ENCODE peak calls at places on chromosomes 6 and 20, in five cellular contexts. X, P, S, H and V are unnamed samples. For H3K4me1, the result is how much of the 10 kb centered on the place peaks cover.

GRCh38 chr20:63737940-63738686 is 1.5 kb upstream of the SLC2A4RG start:
- DNase-seq in X (no peak), P (no peak), S (no peak), H (no peak), V (no peak)

GRCh38 chr6:158789115-158789917 is 29.9 kb downstream of the EZR start:
- DNase-seq in X (no peak), P (peak), S (no peak), H (no peak), V (no peak)

GRCh38 chr6:53929340-53930120 is 134.7 kb downstream of the LRRC1 start:
- DNase-seq in X (no peak), P (no peak), S (peak), H (peak), V (no peak)

GRCh38 chr20:32583581-32584045 is 1.5 kb downstream of the NOL4L start:
- DNase-seq in X (no peak), P (no peak), S (no peak), H (no peak), V (no peak)

GRCh38 chr6:116557863-116558262 is 4.3 kb downstream of the CALHM4 start:
- DNase-seq in X (no peak), P (no peak), S (no peak), H (peak), V (peak)

GRCh38 chr6:51459958-51460357 is 627.5 kb downstream of the PKHD1 start:
- DNase-seq in X (peak), P (no peak), S (no peak), H (no peak), V (no peak)

GRCh38 chr6:54541521-54541920 is 233.3 kb downstream of the TINAG start:
- DNase-seq in X (no peak), P (no peak), S (no peak), H (no peak), V (no peak)

GRCh38 chr20:44495257-44495656 is 19.6 kb downstream of the TTPAL start:
- DNase-seq in X (no peak), P (no peak), S (no peak), H (no peak), V (no peak)

GRCh38 chr6:139973602-139974373 is 599.3 kb upstream of the CITED2 start:
- DNase-seq in X (no peak), P (no peak), S (no peak), H (no peak), V (peak)

GRCh38 chr6:152273002-152273401 is 364.2 kb downstream of the SYNE1 start:
- DNase-seq in X (no peak), P (no peak), S (peak), H (no peak), V (no peak)

GRCh38 chr6:140566706-140567330 is 1192.4 kb upstream of the CITED2 start:
- DNase-seq in X (no peak), P (no peak), S (no peak), H (no peak), V (peak)

GRCh38 chr6:8219352-8219943 is 117.1 kb upstream of the EEF1E1 start:
- DNase-seq in X (no peak), P (peak), S (no peak), H (peak), V (peak)

GRCh38 chr6:41370488-41371111 is 35.2 kb downstream of the NCR2 start:
- DNase-seq in X (no peak), P (no peak), S (no peak), H (no peak), V (no peak)

GRCh38 chr20:12825180-12825579 is 183.6 kb upstream of the SPTLC3 start:
- DNase-seq in X (no peak), P (no peak), S (no peak), H (no peak), V (no peak)

GRCh38 chr6:33452496-33452895 is 1.9 kb upstream of the ZBTB9 start:
- DNase-seq in X (no peak), P (no peak), S (no peak), H (no peak), V (no peak)

GRCh38 chr20:6769953-6770831 is 2.7 kb downstream of the BMP2 start:
- DNase-seq in X (no peak), P (peak), S (peak), H (no peak), V (peak)

GRCh38 chr6:3746119-3746691 is 5.3 kb downstream of the PXDC1 start:
- DNase-seq in X (peak), P (peak), S (no peak), H (no peak), V (no peak)

GRCh38 chr6:152378154-152378553 is 259.0 kb downstream of the SYNE1 start:
- DNase-seq in X (no peak), P (no peak), S (no peak), H (no peak), V (no peak)

GRCh38 chr20:36466089-36466488 is 75.2 kb upstream of the MYL9 start:
- DNase-seq in X (no peak), P (no peak), S (no peak), H (no peak), V (peak)

GRCh38 chr20:36467076-36467999 is 74.0 kb upstream of the MYL9 start:
- DNase-seq in X (no peak), P (peak), S (peak), H (no peak), V (peak)

GRCh38 chr20:36463212-36464061 is 77.9 kb upstream of the MYL9 start:
- DNase-seq in X (no peak), P (no peak), S (no peak), H (no peak), V (peak)

GRCh38 chr20:36462440-36463211 is 78.7 kb upstream of the MYL9 start:
- DNase-seq in X (no peak), P (peak), S (peak), H (no peak), V (peak)

DNA sequence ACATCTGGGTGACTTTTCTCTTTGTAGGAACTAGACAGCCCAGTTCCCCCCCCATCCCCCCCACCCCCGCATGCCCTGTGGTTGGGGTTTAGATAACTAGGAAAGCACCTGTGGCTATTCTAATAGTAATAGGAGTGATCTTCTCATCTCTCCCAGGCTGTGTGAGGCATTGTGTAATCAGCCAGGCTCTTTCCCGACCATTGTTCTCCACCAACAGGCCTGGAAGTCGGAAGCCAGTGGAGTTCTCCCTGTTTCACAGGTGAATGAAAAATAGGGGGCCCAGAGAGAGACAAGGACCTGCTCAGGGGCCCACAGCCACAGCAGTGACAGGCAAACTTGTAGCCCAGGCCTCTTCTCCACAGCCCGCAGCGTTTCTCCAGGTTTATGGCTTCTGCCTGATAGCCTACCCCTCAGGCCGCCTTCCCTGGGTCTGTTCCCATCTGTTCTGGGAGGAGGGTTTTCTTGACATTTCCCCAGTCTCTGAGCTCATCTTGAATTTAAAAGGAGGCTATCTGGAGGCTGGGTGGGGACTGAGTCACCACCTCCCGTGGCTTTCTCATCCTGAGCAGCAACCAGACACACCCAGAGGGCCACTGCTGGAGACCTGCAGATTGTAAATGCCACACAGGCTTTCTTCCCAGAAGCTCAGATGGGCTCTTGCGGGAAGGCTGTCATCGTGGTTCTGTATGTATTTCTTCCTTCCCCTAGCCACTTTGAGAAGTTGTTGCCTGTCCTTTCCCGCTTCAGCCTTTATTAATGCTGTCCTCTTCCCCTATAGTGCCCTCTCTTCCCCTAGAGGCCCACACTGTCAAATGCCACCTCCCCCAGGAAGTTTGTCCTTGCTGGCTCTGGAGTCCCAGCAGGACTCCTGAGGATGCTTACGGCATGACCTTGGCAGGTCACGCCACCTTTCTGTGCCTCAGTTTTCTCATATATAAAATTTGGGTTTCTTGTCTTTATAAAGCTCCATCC is 75.9 kb upstream of the MYL9 start:
- DNase-seq in X (no peak), P (peak), S (peak), H (peak), V (peak)
- TF ChIP-seq POLR2AphosphoS5 in X (no peak), P (no peak), S (no peak), H (peak), V (no peak)

DNA sequence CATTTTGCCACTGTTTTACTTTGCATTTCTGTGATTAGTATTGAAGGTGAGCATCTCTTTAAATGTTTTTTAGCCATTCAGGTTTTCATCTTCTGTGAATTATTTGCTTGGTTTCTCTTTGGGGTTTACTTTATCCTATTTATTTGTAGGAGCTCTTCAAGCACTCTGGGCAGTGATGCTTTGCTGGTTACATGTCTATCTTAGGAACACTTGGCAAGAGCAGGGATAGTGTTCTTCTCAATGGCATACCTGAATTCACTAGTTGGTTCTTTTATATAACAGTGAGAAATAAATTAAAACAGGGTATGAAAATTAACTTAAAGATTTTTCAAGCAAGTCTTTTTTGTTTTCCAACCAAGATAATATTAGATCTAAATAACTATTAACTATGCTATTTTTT is 119.7 kb upstream of the BACH2 start:
- DNase-seq in X (no peak), P (no peak), S (no peak), H (no peak), V (no peak)
- H3K4me1 ChIP-seq in X (under half), P (under half), S (under half), H (under half), V (under half)

GRCh38 chr6:15319677-15320076 is 73.8 kb downstream of the JARID2 start:
- DNase-seq in X (no peak), P (no peak), S (no peak), H (no peak), V (no peak)

GRCh38 chr6:15320683-15321082 is 74.8 kb downstream of the JARID2 start:
- DNase-seq in X (no peak), P (no peak), S (no peak), H (no peak), V (no peak)

GRCh38 chr6:15316754-15317153 is 70.9 kb downstream of the JARID2 start:
- DNase-seq in X (no peak), P (no peak), S (no peak), H (no peak), V (no peak)

GRCh38 chr6:15317251-15317650 is 71.4 kb downstream of the JARID2 start:
- DNase-seq in X (no peak), P (no peak), S (no peak), H (no peak), V (no peak)

DNA sequence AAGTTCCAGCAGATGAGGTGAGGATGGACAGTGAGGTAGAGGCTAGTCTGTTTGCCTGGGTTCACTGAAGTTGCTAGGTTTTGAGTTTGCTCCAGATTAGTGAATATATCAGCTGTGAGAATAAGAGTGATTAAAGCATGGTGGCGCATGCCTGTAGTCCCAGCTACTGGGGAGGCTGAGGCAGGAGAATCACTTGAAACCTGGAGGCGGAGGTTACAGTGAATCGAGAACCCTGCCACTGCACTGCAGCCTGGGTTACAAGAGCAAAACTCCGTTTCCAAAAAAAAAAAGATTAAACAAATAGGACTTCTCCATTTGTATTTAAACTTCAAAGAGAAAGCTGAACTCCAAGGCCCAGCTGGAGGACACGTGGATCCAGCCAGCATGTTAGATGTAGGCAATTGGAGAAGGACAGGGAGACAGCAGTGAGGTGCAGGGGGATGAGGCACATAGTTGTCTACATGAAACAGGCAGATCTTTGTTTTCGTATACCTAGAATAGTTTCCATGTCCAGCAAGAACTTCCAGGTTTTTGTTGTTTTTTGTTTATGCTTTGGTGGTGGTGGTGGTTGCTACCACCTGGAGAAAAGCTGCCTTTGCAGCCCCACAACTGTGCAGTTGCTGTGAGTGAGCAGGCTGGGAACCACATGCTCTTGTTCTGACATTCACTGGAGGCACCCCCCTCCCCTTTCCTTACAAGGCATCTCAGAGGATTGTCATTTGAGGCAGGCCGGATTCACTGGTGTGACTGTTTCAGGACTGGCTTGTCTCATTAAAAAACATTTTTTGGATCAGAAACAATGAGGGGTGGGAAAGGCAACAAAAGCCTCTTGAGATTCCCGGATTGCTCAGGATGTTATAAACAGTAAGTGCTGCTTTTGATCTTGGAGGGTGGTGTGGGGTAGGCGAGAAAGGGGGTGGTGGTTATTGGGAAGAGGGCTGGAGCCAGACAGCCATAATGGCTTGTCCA is 72.3 kb downstream of the JARID2 start:
- DNase-seq in X (no peak), P (no peak), S (no peak), H (no peak), V (no peak)
- TF ChIP-seq POLR2AphosphoS5 in X (no peak), P (no peak), S (no peak), H (no peak), V (no peak)

GRCh38 chr6:16755544-16755943 is 5.7 kb downstream of the ATXN1 start:
- DNase-seq in X (no peak), P (no peak), S (no peak), H (no peak), V (no peak)
- H3K4me1 ChIP-seq in X (under half), P (under half), S (half or more), H (under half), V (under half)

DNA sequence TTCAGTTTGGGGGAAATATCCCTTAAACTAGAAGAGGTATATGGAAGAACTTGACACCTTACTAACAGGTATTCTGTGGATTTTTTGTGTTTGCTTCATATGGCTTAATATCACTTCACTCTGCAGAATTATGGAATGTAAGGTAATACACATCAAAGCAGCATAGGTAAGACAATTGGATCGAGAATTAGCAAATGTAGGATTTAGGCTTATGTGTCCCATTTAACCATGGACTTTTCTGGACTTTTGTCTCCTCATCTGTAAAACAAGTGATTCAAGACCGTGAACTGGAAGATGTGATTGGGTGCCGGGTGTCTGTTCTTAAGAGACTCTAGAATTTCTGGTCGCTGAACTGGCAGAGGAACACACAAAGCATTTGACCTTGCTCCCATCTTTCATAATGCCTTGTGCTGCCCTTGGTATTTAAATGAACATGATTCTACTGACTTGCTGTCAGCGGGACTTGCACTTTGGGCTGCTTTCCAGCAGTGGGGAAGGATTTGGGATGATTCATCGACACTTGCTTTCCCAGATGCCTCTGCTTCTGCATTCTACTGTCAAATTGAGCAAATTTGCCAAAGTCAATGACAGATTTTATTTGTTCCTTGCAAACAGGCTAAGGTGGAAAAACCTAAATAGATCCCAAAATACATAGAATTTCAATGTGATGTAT is 199.8 kb downstream of the PLCB1 start:
- DNase-seq in X (no peak), P (no peak), S (no peak), H (no peak), V (no peak)
- TF ChIP-seq POLR2AphosphoS5 in X (no peak), P (no peak), S (no peak), H (no peak), V (no peak)

GRCh38 chr6:107741191-107741680 is 82.9 kb downstream of the SCML4 start:
- DNase-seq in X (no peak), P (no peak), S (no peak), H (no peak), V (no peak)
- H3K4me1 ChIP-seq in X (under half), P (under half), S (under half), H (under half), V (under half)

GRCh38 chr6:169844946-169845345 is 93.5 kb downstream of the ERMARD start:
- DNase-seq in X (no peak), P (peak), S (peak), H (no peak), V (no peak)
- TF ChIP-seq POLR2AphosphoS5 in X (no peak), P (no peak), S (no peak), H (no peak), V (no peak)

DNA sequence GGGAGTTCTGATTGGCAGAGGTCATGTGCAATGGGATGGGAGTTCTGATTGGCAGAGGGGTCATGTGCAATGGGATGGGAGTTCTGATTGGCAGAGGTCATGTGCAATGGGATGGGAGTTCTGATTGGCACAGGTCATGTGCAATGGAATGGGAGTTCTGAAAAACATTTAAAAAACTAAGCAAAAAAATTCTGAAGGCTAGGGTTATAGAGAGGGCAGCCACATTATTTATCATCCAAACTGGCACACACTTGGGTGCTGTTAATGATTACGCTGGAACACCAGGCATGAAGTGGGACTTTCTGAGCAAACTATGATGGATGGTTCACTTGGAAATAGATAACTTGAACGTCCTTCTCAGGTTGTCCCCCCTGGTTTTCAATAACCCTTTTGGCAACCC is 187.9 kb upstream of the FOXQ1 start:
- DNase-seq in X (no peak), P (no peak), S (no peak), H (no peak), V (no peak)
- H3K4me1 ChIP-seq in X (under half), P (under half), S (under half), H (under half), V (under half)

GRCh38 chr6:121492536-121492935 is 57.1 kb downstream of the GJA1 start:
- DNase-seq in X (no peak), P (no peak), S (no peak), H (no peak), V (peak)

GRCh38 chr6:121499666-121500065 is 64.2 kb downstream of the GJA1 start:
- DNase-seq in X (no peak), P (no peak), S (no peak), H (no peak), V (no peak)

GRCh38 chr6:121498481-121499276 is 63.2 kb downstream of the GJA1 start:
- DNase-seq in X (no peak), P (no peak), S (no peak), H (no peak), V (no peak)

GRCh38 chr6:121503633-121504032 is 68.2 kb downstream of the GJA1 start:
- DNase-seq in X (no peak), P (no peak), S (no peak), H (no peak), V (peak)

GRCh38 chr6:121497869-121498462 is 62.5 kb downstream of the GJA1 start:
- DNase-seq in X (no peak), P (no peak), S (no peak), H (no peak), V (no peak)
- TF ChIP-seq POLR2AphosphoS5 in X (no peak), P (no peak), S (no peak), H (no peak), V (no peak)